ENCODE peak calls at places on chromosomes 6 and 20, in four cellular contexts. O, U, P and S are unnamed samples.

GRCh38 chr6:112274774-112275173 is 20.4 kb upstream of the LAMA4 start:
- DNase-seq in P (no peak), O (no peak), U (no peak), S (no peak)

GRCh38 chr6:34147906-34148701 is 2.2 kb upstream of the GRM4 start:
- DNase-seq in O (no peak), U (no peak), P (no peak), S (no peak)

GRCh38 chr6:119273799-119274595 is 75.6 kb downstream of the MAN1A1 start:
- DNase-seq in P (no peak), U (no peak), O (no peak), S (no peak)

GRCh38 chr6:160887616-160888015 is 104.0 kb upstream of the MAP3K4 start:
- DNase-seq in P (no peak), O (no peak), U (no peak), S (no peak)

GRCh38 chr6:38847497-38847896 is 132.4 kb downstream of the DNAH8 start:
- DNase-seq in U (no peak), P (no peak), O (no peak), S (no peak)

GRCh38 chr6:130967502-130968469 is 95.3 kb downstream of the EPB41L2 start:
- DNase-seq in U (no peak), P (no peak), O (no peak), S (no peak)

GRCh38 chr20:59144179-59144830 is 19.3 kb upstream of the ZNF831 start:
- DNase-seq in U (no peak), O (no peak), P (no peak), S (no peak)

GRCh38 chr20:44326391-44327159 is 10.3 kb upstream of the R3HDML start:
- DNase-seq in P (no peak), U (no peak), O (no peak), S (no peak)

GRCh38 chr20:57928181-57928967 is 218.6 kb upstream of the PMEPA1 start:
- DNase-seq in U (no peak), P (no peak), O (no peak), S (no peak)

GRCh38 chr6:90536516-90536915 is 50.4 kb downstream of the MAP3K7 start:
- DNase-seq in P (no peak), O (no peak), U (no peak), S (no peak)

GRCh38 chr20:39873286-39873685 is 815.8 kb downstream of the MAFB start:
- DNase-seq in O (no peak), U (no peak), P (no peak), S (no peak)

GRCh38 chr6:79421707-79422484 is 115.3 kb downstream of the LCA5 start:
- DNase-seq in O (no peak), P (no peak), U (no peak), S (no peak)

GRCh38 chr6:116251568-116252384 is 2.1 kb downstream of the TSPYL4 start:
- DNase-seq in U (no peak), O (no peak), P (no peak), S (no peak)

GRCh38 chr6:31689249-31690110 is 8.6 kb upstream of the LY6G5C start:
- DNase-seq in P (no peak), O (no peak), U (no peak), S (no peak)

GRCh38 chr6:89483111-89483720 is 50.3 kb downstream of the ANKRD6 start:
- DNase-seq in O (peak; percentile 30), U (no peak), P (no peak), S (no peak)

GRCh38 chr6:125250511-125250910 is 51.3 kb downstream of the HDDC2 start:
- DNase-seq in U (no peak), P (no peak), O (peak; percentile 12), S (no peak)

GRCh38 chr6:9647043-9647520 is 767.8 kb downstream of the TFAP2A start:
- DNase-seq in P (no peak), U (no peak), O (no peak), S (no peak)

GRCh38 chr6:111951439-111952140 is 78.3 kb upstream of the FYN start:
- DNase-seq in U (no peak), P (no peak), O (no peak), S (no peak)

GRCh38 chr20:40966516-40967185 is 62.0 kb upstream of the TOP1 start:
- DNase-seq in P (no peak), O (no peak), U (peak; percentile 14), S (no peak)

GRCh38 chr20:9838378-9839295 is at the start of gene PAK5:
- DNase-seq in P (no peak), O (peak; percentile 53), U (peak; percentile 79), S (no peak)

GRCh38 chr20:24914388-24915241 is 34.5 kb upstream of the CST7 start:
- DNase-seq in U (no peak), O (no peak), P (no peak), S (no peak)

GRCh38 chr6:10555625-10556309 is 34.6 kb downstream of the GCNT2 start:
- DNase-seq in U (peak; percentile 51), P (no peak), O (no peak), S (no peak)

GRCh38 chr6:15553736-15554294 is 109.0 kb downstream of the DTNBP1 start:
- DNase-seq in O (no peak), P (no peak), U (no peak), S (no peak)

GRCh38 chr6:51153109-51153508 is 334.4 kb downstream of the TFAP2B start:
- DNase-seq in P (no peak), O (no peak), U (no peak), S (no peak)

GRCh38 chr6:130863415-130864230 is 36.4 kb downstream of the SMLR1 start:
- DNase-seq in O (peak; percentile 98), P (no peak), U (no peak), S (no peak)

GRCh38 chr6:3510617-3511016 is 53.8 kb upstream of the SLC22A23 start:
- DNase-seq in O (no peak), U (no peak), P (no peak), S (no peak)

GRCh38 chr20:62358171-62358719 is 8.9 kb downstream of the LAMA5 start:
- DNase-seq in U (peak; percentile 77), P (no peak), O (no peak), S (no peak)

GRCh38 chr20:62358728-62359490 is 8.2 kb downstream of the LAMA5 start:
- DNase-seq in O (no peak), P (no peak), U (no peak), S (no peak)

GRCh38 chr20:62357681-62358080 is 9.4 kb downstream of the LAMA5 start:
- DNase-seq in O (no peak), P (no peak), U (no peak), S (no peak)

GRCh38 chr20:62360854-62361798 is 6.0 kb downstream of the LAMA5 start:
- DNase-seq in U (no peak), P (no peak), O (no peak), S (no peak)

DNA sequence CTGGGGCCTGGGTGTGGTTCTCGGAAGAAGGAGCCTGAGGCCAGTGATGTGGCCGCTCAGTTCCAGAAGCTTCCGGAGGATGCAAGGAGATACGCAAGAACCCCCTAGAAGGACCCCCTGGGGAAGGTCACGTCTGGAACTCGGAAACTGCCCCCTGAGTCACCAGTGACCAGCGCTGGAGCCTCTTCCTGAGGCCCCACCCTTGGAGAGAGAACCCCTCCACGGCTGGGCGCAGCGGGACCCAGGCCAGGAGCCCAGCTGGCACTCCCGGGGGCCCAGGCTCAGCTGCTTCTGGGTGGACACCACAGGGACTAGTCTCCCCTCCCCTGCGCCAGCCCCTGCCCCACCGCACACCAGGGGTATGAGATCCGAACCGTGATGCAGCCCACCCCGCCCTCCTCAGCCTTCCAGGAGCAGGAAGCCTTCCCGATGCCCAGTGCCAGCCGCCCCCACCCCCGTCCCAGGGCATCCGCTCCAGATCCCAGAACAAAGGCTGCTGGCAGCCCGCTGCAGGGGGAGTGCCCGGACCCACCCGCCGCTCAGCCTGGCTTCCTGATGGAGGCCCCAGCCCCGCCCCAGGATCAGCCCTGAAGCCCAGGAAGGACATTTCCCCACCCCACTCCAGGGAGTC is 7.5 kb downstream of the LAMA5 start:
- DNase-seq in P (no peak), O (no peak), U (no peak), S (no peak)
- TF ChIP-seq POLR2AphosphoS5 in P (no peak), O (no peak), U (no peak), S (no peak)

DNA sequence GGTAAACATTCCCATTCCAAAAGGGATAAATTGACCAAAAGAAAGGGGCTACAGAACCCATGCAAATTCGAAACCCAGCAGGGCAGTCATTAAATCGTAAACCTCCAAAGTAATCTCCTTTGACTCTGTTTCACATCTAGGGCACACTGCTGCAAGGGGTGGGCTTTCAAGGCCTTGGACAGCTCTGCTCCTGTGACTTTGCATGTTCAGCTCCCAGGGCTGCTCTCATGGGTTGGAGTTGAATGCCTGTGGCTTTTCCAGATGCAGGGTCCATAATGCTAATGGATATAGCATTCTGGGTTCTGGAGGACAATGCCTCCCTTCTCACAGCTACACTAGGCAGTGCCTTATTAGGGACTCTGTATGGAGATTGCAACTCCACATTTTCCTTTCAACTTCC is 211.9 kb upstream of the MANEA start:
- DNase-seq in O (no peak), P (no peak), U (no peak), S (no peak)
- TF ChIP-seq POLR2A in O (no peak), P (no peak), U (no peak), S (no peak)

GRCh38 chr6:53066059-53066406 is 829 bp downstream of the FBXO9 start:
- DNase-seq in P (no peak), U (peak; percentile 45), O (no peak), S (peak; percentile 15)

GRCh38 chr6:53062369-53062639 is 2.9 kb upstream of the FBXO9 start:
- DNase-seq in U (no peak), O (no peak), P (no peak), S (no peak)

GRCh38 chr6:53065266-53066058 is at the start of gene FBXO9:
- DNase-seq in P (peak; percentile 70), U (peak; percentile 51), O (peak; percentile 58), S (peak; percentile 67)

GRCh38 chr6:53066874-53067273 is 1.7 kb downstream of the FBXO9 start:
- DNase-seq in P (no peak), O (no peak), U (no peak), S (no peak)

GRCh38 chr6:53064726-53065265 is 408 bp upstream of the FBXO9 start:
- DNase-seq in P (peak; percentile 78), O (peak; percentile 98), U (peak; percentile 97), S (peak; percentile 77)
- TF ChIP-seq POLR2AphosphoS5 in P (no peak), O (peak; percentile 40), U (peak; percentile 62), S (no peak)

GRCh38 chr6:36927691-36928546 is 26.6 kb upstream of the PI16 start:
- DNase-seq in O (no peak), P (no peak), U (no peak), S (no peak)
- TF ChIP-seq POLR2A in O (no peak), P (no peak), U (no peak), S (no peak)

DNA sequence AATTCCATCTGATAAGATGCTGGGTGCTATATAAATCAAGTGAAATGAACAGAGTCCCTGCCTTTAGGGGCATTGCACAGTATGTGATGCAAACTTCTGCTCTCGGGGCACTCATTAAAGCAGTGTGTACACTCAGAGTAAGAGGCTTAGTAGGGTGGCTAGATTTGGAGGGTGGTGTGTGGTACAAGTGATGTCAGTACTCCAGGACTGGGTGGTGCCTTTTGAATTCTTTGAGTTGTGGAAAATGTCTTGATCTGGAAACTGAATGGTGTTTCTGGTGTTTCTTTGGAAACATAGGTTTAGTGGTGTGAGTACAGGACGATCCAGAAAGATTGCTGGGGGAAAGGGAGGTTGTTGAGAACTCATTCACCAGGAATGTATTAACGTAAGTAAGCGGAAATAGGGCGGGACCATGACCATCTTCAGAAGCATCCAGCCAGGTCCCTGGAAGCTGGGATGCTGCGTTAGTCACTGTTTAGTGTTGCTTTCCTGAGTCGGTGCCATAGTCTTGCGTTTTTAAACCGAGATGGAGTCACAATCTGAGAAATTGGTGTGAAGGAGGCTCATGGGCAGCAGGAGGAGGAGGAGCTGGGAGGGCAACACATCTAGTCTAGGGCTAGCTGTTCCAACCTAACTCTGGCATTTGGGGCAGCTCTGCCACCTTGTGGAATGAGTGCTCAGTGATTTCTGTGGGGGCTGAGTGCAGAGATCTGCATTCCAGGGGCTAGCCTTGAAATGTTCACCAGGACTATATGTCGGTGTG is 70.3 kb downstream of the SCAND1 start:
- DNase-seq in O (peak; percentile 82), P (no peak), U (peak; percentile 69), S (no peak)
- TF ChIP-seq POLR2AphosphoS5 in O (no peak), P (no peak), U (peak; percentile 55), S (no peak)

GRCh38 chr20:51541189-51542032 is 1.1 kb downstream of the NFATC2 start:
- DNase-seq in P (no peak), O (peak; percentile 87), U (peak; percentile 80), S (no peak)
- TF ChIP-seq POLR2A in P (no peak), O (peak; percentile 71), U (no peak), S (no peak)